ENCODE peak calls at places on chromosomes 13 and 19, in seven cellular contexts. H, W, Y, E, D, P and R are unnamed samples.

GRCh38 chr13:30305456-30305855 is 1.9 kb downstream of the KATNAL1 start:
- DNase-seq in D (no peak), H (no peak), W (no peak), P (no peak), Y (no peak), E (no peak), R (no peak)

GRCh38 chr19:4800591-4801081 is 9.1 kb downstream of the FEM1A start:
- DNase-seq in H (no peak), D (no peak), W (peak), P (no peak), E (no peak), Y (no peak), R (no peak)

GRCh38 chr19:681638-682037 is 5.4 kb downstream of the FSTL3 start:
- DNase-seq in E (no peak), Y (no peak), D (no peak), P (no peak), W (no peak), H (no peak), R (no peak)

GRCh38 chr13:55266644-55267043 is 1874.1 kb upstream of the PRR20A start:
- DNase-seq in P (no peak), Y (no peak), D (no peak), W (no peak), H (no peak), E (no peak), R (no peak)

GRCh38 chr13:62250501-62251175 is 835.0 kb upstream of the PCDH20 start:
- DNase-seq in E (no peak), W (no peak), H (no peak), D (no peak), Y (no peak), P (no peak), R (peak)

GRCh38 chr13:99415851-99416331 is 85.4 kb upstream of the TM9SF2 start:
- DNase-seq in H (no peak), E (no peak), P (no peak), Y (no peak), D (peak), W (no peak), R (no peak)

GRCh38 chr13:21501709-21502108 is 42.6 kb upstream of the ZDHHC20 start:
- DNase-seq in W (no peak), Y (no peak), D (no peak), H (no peak), P (no peak), E (no peak), R (no peak)

GRCh38 chr19:18464646-18465045 is 26.7 kb upstream of the ISYNA1 start:
- DNase-seq in P (no peak), Y (peak), H (peak), W (peak), D (no peak), E (peak), R (peak)

GRCh38 chr13:113786262-113786841 is 27.3 kb downstream of the TMEM255B start:
- DNase-seq in E (peak), D (no peak), P (no peak), W (no peak), Y (peak), H (no peak), R (peak)

GRCh38 chr13:30900952-30901749 is 4.9 kb upstream of the MEDAG start:
- DNase-seq in Y (no peak), H (no peak), D (no peak), E (no peak), P (no peak), W (no peak), R (no peak)

GRCh38 chr19:13172335-13173128 is 22.3 kb downstream of the IER2 start:
- DNase-seq in W (peak), E (peak), D (peak), H (no peak), Y (peak), P (peak), R (peak)

GRCh38 chr13:110949116-110949515 is 34.2 kb upstream of the ANKRD10 start:
- DNase-seq in D (no peak), H (no peak), P (no peak), W (no peak), E (no peak), Y (no peak), R (no peak)

GRCh38 chr13:102642475-102642874 is 45.7 kb downstream of the TPP2 start:
- DNase-seq in H (peak), P (no peak), W (peak), E (no peak), D (no peak), Y (no peak), R (no peak)

GRCh38 chr13:35865341-35866240 is 265.6 kb downstream of the DCLK1 start:
- DNase-seq in H (no peak), W (no peak), P (no peak), Y (no peak), E (no peak), D (no peak), R (no peak)

GRCh38 chr19:19064811-19065745 is 1.3 kb downstream of the SLC25A42 start:
- DNase-seq in H (no peak), Y (no peak), D (no peak), P (no peak), E (peak), W (no peak), R (no peak)

GRCh38 chr13:31747966-31748365 is 8.6 kb downstream of the RXFP2 start:
- DNase-seq in D (no peak), E (no peak), Y (peak), P (no peak), W (no peak), H (no peak), R (no peak)

GRCh38 chr19:20247016-20247683 is 80.1 kb downstream of the ZNF486 start:
- DNase-seq in H (peak), E (peak), W (no peak), Y (peak), P (no peak), D (no peak), R (peak)
- TF ChIP-seq CTCF in H (no peak), E (peak), W (peak), Y (peak), P (peak), D (peak), R (peak)

GRCh38 chr19:48444933-48445194 is 919 bp upstream of the GRWD1 start:
- DNase-seq in Y (no peak), E (peak), W (no peak), H (no peak), P (no peak), D (no peak), R (no peak)
- H3K4me3 ChIP-seq in Y (peak), E (peak), W (peak), H (peak), P (peak), D (peak), R (peak)

GRCh38 chr13:28679628-28680027 is 20.7 kb downstream of the POMP start:
- DNase-seq in Y (peak), E (peak), D (no peak), W (no peak), H (no peak), P (no peak), R (peak)
- TF ChIP-seq CTCF in Y (peak), E (peak), D (peak), W (peak), H (peak), P (peak), R (peak)

GRCh38 chr19:38736036-38736412 is 8.2 kb downstream of the CAPN12 start:
- DNase-seq in E (no peak), Y (peak), H (peak), W (peak), D (peak), P (peak), R (no peak)
- H3K4me3 ChIP-seq in E (peak), Y (peak), H (peak), W (peak), D (peak), P (peak), R (peak)

DNA sequence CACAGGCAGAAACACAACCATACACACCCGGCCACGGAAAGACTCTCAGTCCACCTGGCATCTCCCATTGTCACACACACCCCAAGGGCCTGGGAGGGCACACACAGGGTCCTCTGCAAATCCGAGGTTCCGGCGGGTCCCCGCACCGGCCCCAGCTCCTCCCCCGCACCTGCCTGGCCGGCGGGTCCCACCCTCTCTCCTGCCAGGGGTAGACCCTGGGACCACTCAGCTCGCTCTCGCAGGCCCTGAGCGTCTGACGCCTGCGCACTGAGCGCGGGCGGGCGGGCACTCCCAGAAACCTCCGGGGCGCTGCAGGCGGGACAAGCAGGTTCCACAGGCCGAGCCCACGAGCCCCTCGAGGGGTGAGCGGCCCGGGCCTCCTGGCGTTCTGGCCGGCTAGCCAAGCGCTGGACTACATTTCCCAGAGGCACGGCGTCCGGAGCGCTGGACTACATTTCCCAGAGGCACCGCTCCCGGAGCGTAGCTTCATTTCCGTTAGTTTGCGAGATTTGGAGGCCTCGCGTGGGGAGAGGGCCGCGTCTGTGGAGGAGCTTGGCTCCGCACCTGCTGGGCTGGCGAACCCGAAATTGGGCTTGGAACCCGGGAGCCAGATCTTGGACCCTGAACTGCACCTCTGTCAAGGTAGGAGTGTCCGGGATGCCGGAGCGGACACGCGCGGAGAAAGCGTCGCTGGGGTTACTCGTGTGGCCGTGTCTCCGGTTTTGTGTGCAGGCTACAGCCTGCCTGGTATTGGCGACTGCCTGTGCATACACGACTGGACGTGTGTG is at the start of gene ZNF420:
- DNase-seq in P (peak), E (peak), Y (peak), H (peak), D (peak), W (peak), R (peak)
- TF ChIP-seq CTCF in P (no peak), E (no peak), Y (no peak), H (no peak), D (no peak), W (no peak), R (no peak)

DNA sequence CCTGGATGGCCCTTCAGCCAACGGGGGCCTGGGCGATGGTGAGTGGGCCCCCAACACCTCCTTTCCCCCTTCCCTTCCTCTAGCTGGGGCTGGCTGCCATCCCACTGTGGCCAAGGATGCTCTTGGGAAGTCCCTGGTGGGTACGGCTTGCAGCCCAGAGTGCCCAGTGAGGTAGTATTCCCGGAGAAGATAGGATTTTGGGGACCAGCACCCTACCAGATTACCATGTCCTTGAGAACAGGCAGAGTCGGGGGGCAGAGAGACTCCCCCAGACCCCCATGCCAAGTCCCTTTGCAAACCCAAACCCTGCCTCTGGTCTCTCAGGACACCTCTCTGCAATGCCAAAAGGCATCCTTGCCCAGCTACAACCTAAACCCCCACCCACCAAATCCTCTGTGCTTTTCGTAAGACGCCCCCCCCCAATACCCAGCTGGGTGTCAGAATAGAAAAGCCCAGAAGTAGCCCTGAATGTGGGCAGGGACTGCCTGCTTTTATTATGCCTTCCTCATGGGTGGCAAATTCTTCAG is 1.7 kb downstream of the HIF3A start:
- DNase-seq in E (no peak), P (no peak), Y (no peak), D (no peak), W (no peak), H (no peak), R (no peak)
- H3K4me3 ChIP-seq in E (peak), P (no peak), Y (no peak), D (no peak), W (peak), H (peak), R (peak)

DNA sequence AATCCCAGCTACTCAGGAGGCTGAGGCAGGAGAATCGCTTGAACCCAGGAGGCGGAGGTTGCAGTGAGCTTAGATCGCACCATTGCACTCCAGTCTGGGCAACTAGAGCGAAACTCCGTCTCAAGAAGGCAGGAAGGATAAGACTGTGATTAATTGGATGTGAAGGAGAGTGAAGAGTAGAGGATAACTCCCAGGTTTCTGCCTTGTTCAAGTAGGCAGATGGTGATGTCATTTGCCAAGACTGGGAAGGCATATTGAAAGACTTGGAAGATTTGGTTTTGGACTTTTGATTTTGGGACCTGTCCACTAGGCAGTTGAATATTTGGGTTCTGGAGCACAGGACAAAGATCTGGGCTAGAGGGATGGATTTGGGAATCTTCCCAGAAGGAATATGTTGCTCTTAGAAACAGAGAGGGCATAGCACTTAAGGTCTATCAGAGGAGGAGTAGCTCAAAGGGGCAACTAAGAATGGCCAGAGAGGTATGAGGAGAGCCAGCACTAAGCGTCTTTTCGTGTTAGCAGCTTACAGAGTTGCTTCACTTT is 20.0 kb downstream of the GARRE1 start:
- DNase-seq in D (no peak), H (no peak), E (peak), P (no peak), W (no peak), Y (no peak), R (no peak)
- TF ChIP-seq CTCF in D (no peak), H (no peak), E (peak), P (no peak), W (no peak), Y (no peak), R (no peak)